ENCODE peak calls at places on chromosomes 3 and 15, in six cellular contexts. One of them, this sample, is unnamed.

GRCh38 chr3:129415830-129416229 is 12.6 kb downstream of the EFCAB12 start:
- DNase-seq in brain microvascular endothelial cell: no peak
- DNase-seq in PC-3: no peak
- DNase-seq in fibroblast of mammary gland: no peak
- DNase-seq in Caco-2: no peak
- DNase-seq in H9: no peak
- DNase-seq in this sample: no peak

GRCh38 chr3:108513961-108514360 is 3.6 kb upstream of the MYH15 start:
- DNase-seq in brain microvascular endothelial cell: peak; percentile 17
- DNase-seq in PC-3: no peak
- DNase-seq in fibroblast of mammary gland: peak; percentile 62
- DNase-seq in Caco-2: no peak
- DNase-seq in H9: no peak
- DNase-seq in this sample: peak; percentile 31

GRCh38 chr3:192637803-192638202 is 89.5 kb downstream of the FGF12 start:
- DNase-seq in brain microvascular endothelial cell: no peak
- DNase-seq in PC-3: no peak
- DNase-seq in fibroblast of mammary gland: no peak
- DNase-seq in Caco-2: no peak
- DNase-seq in H9: no peak
- DNase-seq in this sample: no peak

GRCh38 chr15:77412972-77413371 is 6.9 kb downstream of the PEAK1 start:
- DNase-seq in brain microvascular endothelial cell: no peak
- DNase-seq in PC-3: no peak
- DNase-seq in fibroblast of mammary gland: no peak
- DNase-seq in Caco-2: no peak
- DNase-seq in H9: no peak
- DNase-seq in this sample: no peak

GRCh38 chr15:64635486-64635815 is 139.9 kb downstream of the RBPMS2 start:
- DNase-seq in brain microvascular endothelial cell: peak; percentile 42
- DNase-seq in PC-3: no peak
- DNase-seq in fibroblast of mammary gland: peak; percentile 79
- DNase-seq in Caco-2: peak; percentile 65
- DNase-seq in H9: no peak
- DNase-seq in this sample: peak; percentile 57

GRCh38 chr3:122907471-122907870 is 112.6 kb downstream of the SLC49A4 start:
- DNase-seq in brain microvascular endothelial cell: no peak
- DNase-seq in PC-3: no peak
- DNase-seq in fibroblast of mammary gland: no peak
- DNase-seq in Caco-2: no peak
- DNase-seq in H9: no peak
- DNase-seq in this sample: no peak

GRCh38 chr3:46866720-46867549 is 3.7 kb upstream of the MYL3 start:
- DNase-seq in brain microvascular endothelial cell: peak; percentile 27
- DNase-seq in PC-3: peak; percentile 74
- DNase-seq in fibroblast of mammary gland: peak; percentile 53
- DNase-seq in Caco-2: peak; percentile 80
- DNase-seq in H9: peak; percentile 70
- DNase-seq in this sample: peak; percentile 65

GRCh38 chr3:23712095-23712494 is 93.7 kb upstream of the UBE2E1 start:
- DNase-seq in brain microvascular endothelial cell: no peak
- DNase-seq in PC-3: no peak
- DNase-seq in fibroblast of mammary gland: peak; percentile 32
- DNase-seq in Caco-2: no peak
- DNase-seq in H9: no peak
- DNase-seq in this sample: no peak

GRCh38 chr3:192706272-192706671 is 21.1 kb downstream of the FGF12 start:
- DNase-seq in brain microvascular endothelial cell: no peak
- DNase-seq in PC-3: no peak
- DNase-seq in fibroblast of mammary gland: peak; percentile 40
- DNase-seq in Caco-2: no peak
- DNase-seq in H9: no peak
- DNase-seq in this sample: no peak

GRCh38 chr15:48025118-48025517 is 95.7 kb upstream of the SLC24A5 start:
- DNase-seq in brain microvascular endothelial cell: no peak
- DNase-seq in PC-3: peak; percentile 14
- DNase-seq in fibroblast of mammary gland: peak; percentile 5
- DNase-seq in Caco-2: no peak
- DNase-seq in H9: no peak
- DNase-seq in this sample: peak; percentile 20

GRCh38 chr3:12393894-12394293 is 90.4 kb upstream of the TSEN2 start:
- DNase-seq in brain microvascular endothelial cell: no peak
- DNase-seq in PC-3: peak; percentile 58
- DNase-seq in fibroblast of mammary gland: peak; percentile 97
- DNase-seq in Caco-2: no peak
- DNase-seq in H9: no peak
- DNase-seq in this sample: peak; percentile 92

GRCh38 chr3:186307594-186307993 is 54.4 kb downstream of the DGKG start:
- DNase-seq in brain microvascular endothelial cell: peak; percentile 27
- DNase-seq in PC-3: peak; percentile 59
- DNase-seq in fibroblast of mammary gland: peak; percentile 60
- DNase-seq in Caco-2: peak; percentile 59
- DNase-seq in H9: no peak
- DNase-seq in this sample: peak; percentile 73

GRCh38 chr3:135456182-135456790 is 509.2 kb upstream of the PPP2R3A start:
- DNase-seq in brain microvascular endothelial cell: no peak
- DNase-seq in PC-3: no peak
- DNase-seq in fibroblast of mammary gland: no peak
- DNase-seq in Caco-2: peak; percentile 5
- DNase-seq in H9: peak; percentile 85
- DNase-seq in this sample: no peak

GRCh38 chr3:1103525-1103924 is 10.7 kb downstream of the CNTN6 start:
- DNase-seq in brain microvascular endothelial cell: no peak
- DNase-seq in PC-3: no peak
- DNase-seq in fibroblast of mammary gland: peak; percentile 16
- DNase-seq in Caco-2: no peak
- DNase-seq in H9: no peak
- DNase-seq in this sample: no peak

GRCh38 chr15:95884276-95884675 is 446.2 kb upstream of the NR2F2 start:
- DNase-seq in brain microvascular endothelial cell: no peak
- DNase-seq in PC-3: no peak
- DNase-seq in fibroblast of mammary gland: peak; percentile 70
- DNase-seq in Caco-2: no peak
- DNase-seq in H9: no peak
- DNase-seq in this sample: no peak

GRCh38 chr3:183777016-183777618 is 48.3 kb downstream of the MAP6D1 start:
- DNase-seq in brain microvascular endothelial cell: no peak
- DNase-seq in PC-3: no peak
- DNase-seq in fibroblast of mammary gland: no peak
- DNase-seq in Caco-2: no peak
- DNase-seq in H9: no peak
- DNase-seq in this sample: no peak

GRCh38 chr3:176274161-176274560 is 923.1 kb downstream of the TBL1XR1 start:
- DNase-seq in brain microvascular endothelial cell: no peak
- DNase-seq in PC-3: peak; percentile 55
- DNase-seq in fibroblast of mammary gland: no peak
- DNase-seq in Caco-2: no peak
- DNase-seq in H9: no peak
- DNase-seq in this sample: peak; percentile 45

GRCh38 chr3:30221622-30222021 is 384.8 kb upstream of the TGFBR2 start:
- DNase-seq in brain microvascular endothelial cell: peak; percentile 29
- DNase-seq in PC-3: no peak
- DNase-seq in fibroblast of mammary gland: peak; percentile 56
- DNase-seq in Caco-2: no peak
- DNase-seq in H9: no peak
- DNase-seq in this sample: peak; percentile 11

GRCh38 chr3:185677146-185677829 is 91.2 kb downstream of the SENP2 start:
- DNase-seq in brain microvascular endothelial cell: peak; percentile 77
- DNase-seq in PC-3: peak; percentile 98
- DNase-seq in fibroblast of mammary gland: peak; percentile 86
- DNase-seq in Caco-2: peak; percentile 69
- DNase-seq in H9: no peak
- DNase-seq in this sample: peak; percentile 79

GRCh38 chr3:157785071-157785826 is 282.0 kb upstream of the VEPH1 start:
- DNase-seq in brain microvascular endothelial cell: peak; percentile 86
- DNase-seq in PC-3: peak; percentile 97
- DNase-seq in fibroblast of mammary gland: peak; percentile 95
- DNase-seq in Caco-2: peak; percentile 2
- DNase-seq in H9: peak; percentile 32
- DNase-seq in this sample: peak; percentile 93

GRCh38 chr3:169886671-169887070 is 16.9 kb upstream of the LRRC31 start:
- DNase-seq in brain microvascular endothelial cell: no peak
- DNase-seq in PC-3: no peak
- DNase-seq in fibroblast of mammary gland: peak; percentile 56
- DNase-seq in Caco-2: no peak
- DNase-seq in H9: no peak
- DNase-seq in this sample: peak; percentile 85

GRCh38 chr3:40690696-40691597 is 166.2 kb downstream of the ZNF621 start:
- DNase-seq in brain microvascular endothelial cell: no peak
- DNase-seq in PC-3: no peak
- DNase-seq in fibroblast of mammary gland: peak; percentile 43
- DNase-seq in Caco-2: no peak
- DNase-seq in H9: no peak
- DNase-seq in this sample: peak; percentile 69

GRCh38 chr3:8984512-8984911 is 21.2 kb upstream of the RAD18 start:
- DNase-seq in brain microvascular endothelial cell: no peak
- DNase-seq in PC-3: no peak
- DNase-seq in fibroblast of mammary gland: no peak
- DNase-seq in Caco-2: no peak
- DNase-seq in H9: no peak
- DNase-seq in this sample: no peak

GRCh38 chr3:64327039-64327804 is 102.0 kb upstream of the PRICKLE2 start:
- DNase-seq in brain microvascular endothelial cell: no peak
- DNase-seq in PC-3: no peak
- DNase-seq in fibroblast of mammary gland: peak; percentile 96
- DNase-seq in Caco-2: no peak
- DNase-seq in H9: no peak
- DNase-seq in this sample: no peak

GRCh38 chr15:61661791-61662190 is 398.5 kb downstream of the VPS13C start:
- DNase-seq in brain microvascular endothelial cell: no peak
- DNase-seq in PC-3: no peak
- DNase-seq in fibroblast of mammary gland: peak; percentile 67
- DNase-seq in Caco-2: no peak
- DNase-seq in H9: no peak
- DNase-seq in this sample: no peak

GRCh38 chr15:38217788-38218609 is 34.6 kb upstream of the SPRED1 start:
- DNase-seq in brain microvascular endothelial cell: no peak
- DNase-seq in PC-3: peak; percentile 89
- DNase-seq in fibroblast of mammary gland: peak; percentile 57
- DNase-seq in Caco-2: peak; percentile 24
- DNase-seq in H9: no peak
- DNase-seq in this sample: peak; percentile 92

GRCh38 chr15:63610209-63610841 is 13.1 kb downstream of the FBXL22 start:
- DNase-seq in brain microvascular endothelial cell: peak; percentile 86
- DNase-seq in PC-3: peak; percentile 85
- DNase-seq in fibroblast of mammary gland: peak; percentile 88
- DNase-seq in Caco-2: peak; percentile 76
- DNase-seq in H9: peak; percentile 83
- DNase-seq in this sample: peak; percentile 78

GRCh38 chr15:63611217-63611616 is 14.0 kb downstream of the FBXL22 start:
- DNase-seq in brain microvascular endothelial cell: no peak
- DNase-seq in PC-3: no peak
- DNase-seq in fibroblast of mammary gland: no peak
- DNase-seq in Caco-2: no peak
- DNase-seq in H9: no peak
- DNase-seq in this sample: no peak

GRCh38 chr15:63608989-63609388 is 11.8 kb downstream of the FBXL22 start:
- DNase-seq in brain microvascular endothelial cell: no peak
- DNase-seq in PC-3: no peak
- DNase-seq in fibroblast of mammary gland: no peak
- DNase-seq in Caco-2: no peak
- DNase-seq in H9: no peak
- DNase-seq in this sample: no peak

GRCh38 chr15:63609448-63609847 is 12.3 kb downstream of the FBXL22 start:
- DNase-seq in brain microvascular endothelial cell: no peak
- DNase-seq in PC-3: no peak
- DNase-seq in fibroblast of mammary gland: no peak
- DNase-seq in Caco-2: no peak
- DNase-seq in H9: no peak
- DNase-seq in this sample: no peak

DNA sequence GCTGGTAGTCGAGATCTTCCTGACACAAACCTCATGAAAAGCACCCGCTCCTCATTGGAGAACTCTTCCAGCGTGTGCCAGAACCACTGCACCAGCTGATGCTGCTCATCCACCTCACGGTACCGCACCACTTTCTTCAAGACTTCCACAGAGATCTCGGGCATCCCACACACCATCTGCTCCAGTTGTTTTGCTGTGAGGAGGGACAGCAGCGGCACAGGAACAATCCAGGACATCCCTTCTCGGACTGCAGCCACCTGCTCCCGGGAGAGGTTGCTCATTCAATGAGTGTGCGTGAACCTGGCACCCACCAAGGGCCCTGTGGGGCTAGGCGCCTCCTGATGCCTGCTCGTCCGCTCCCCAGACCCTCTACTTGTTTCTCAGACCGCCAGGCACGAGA is 15.1 kb downstream of the FBXL22 start:
- DNase-seq in brain microvascular endothelial cell: no peak
- DNase-seq in PC-3: no peak
- DNase-seq in fibroblast of mammary gland: no peak
- DNase-seq in Caco-2: no peak
- DNase-seq in H9: no peak
- DNase-seq in this sample: no peak
- TF ChIP-seq CTCF in brain microvascular endothelial cell: no peak
- TF ChIP-seq CTCF in PC-3: no peak
- TF ChIP-seq CTCF in fibroblast of mammary gland: no peak
- TF ChIP-seq CTCF in Caco-2: no peak
- TF ChIP-seq CTCF in H9: no peak
- TF ChIP-seq CTCF in this sample: no peak

DNA sequence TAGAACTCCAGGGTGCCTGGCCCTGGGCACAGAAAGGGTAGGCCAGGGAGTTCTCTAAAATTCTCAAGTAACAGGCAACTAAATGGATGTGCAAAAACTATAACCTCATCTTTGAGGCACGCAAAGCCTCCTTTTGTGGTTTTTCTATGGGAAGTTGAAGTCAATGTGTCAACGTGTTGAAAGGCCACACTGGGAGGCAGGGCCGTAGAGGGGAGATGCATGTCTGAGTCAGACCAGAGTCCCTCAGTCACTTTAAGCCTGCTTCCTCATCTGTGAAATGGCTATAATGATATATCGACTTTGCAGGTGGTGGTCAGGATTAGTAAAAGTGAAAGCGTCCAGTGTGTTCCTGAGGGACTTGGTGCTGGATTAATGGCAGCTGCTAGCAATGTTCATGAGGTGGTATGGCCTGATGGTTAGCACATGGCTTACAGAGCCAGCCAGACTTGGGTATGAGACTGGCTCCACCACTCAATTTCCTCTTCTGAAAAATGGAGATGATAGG is 17.0 kb downstream of the TGM5 start:
- DNase-seq in brain microvascular endothelial cell: peak; percentile 87
- DNase-seq in PC-3: peak; percentile 57
- DNase-seq in fibroblast of mammary gland: peak; percentile 60
- DNase-seq in Caco-2: no peak
- DNase-seq in H9: no peak
- DNase-seq in this sample: peak; percentile 52
- TF ChIP-seq CTCF in brain microvascular endothelial cell: no peak
- TF ChIP-seq CTCF in PC-3: no peak
- TF ChIP-seq CTCF in fibroblast of mammary gland: no peak
- TF ChIP-seq CTCF in Caco-2: no peak
- TF ChIP-seq CTCF in H9: no peak
- TF ChIP-seq CTCF in this sample: no peak

GRCh38 chr3:124786491-124787241 is 56.4 kb downstream of the UMPS start:
- DNase-seq in brain microvascular endothelial cell: no peak
- DNase-seq in PC-3: peak; percentile 68
- DNase-seq in fibroblast of mammary gland: peak; percentile 69
- DNase-seq in Caco-2: no peak
- DNase-seq in H9: no peak
- DNase-seq in this sample: peak; percentile 41
- TF ChIP-seq CTCF in brain microvascular endothelial cell: peak; percentile 23
- TF ChIP-seq CTCF in PC-3: peak; percentile 66
- TF ChIP-seq CTCF in fibroblast of mammary gland: peak; percentile 52
- TF ChIP-seq CTCF in Caco-2: peak; percentile 24
- TF ChIP-seq CTCF in H9: peak; percentile 50
- TF ChIP-seq CTCF in this sample: peak; percentile 38

GRCh38 chr3:172666873-172667694 is 43.8 kb downstream of the NCEH1 start:
- DNase-seq in brain microvascular endothelial cell: peak; percentile 84
- DNase-seq in PC-3: peak; percentile 95
- DNase-seq in fibroblast of mammary gland: peak; percentile 79
- DNase-seq in Caco-2: peak; percentile 84
- DNase-seq in H9: peak; percentile 76
- DNase-seq in this sample: peak; percentile 90

GRCh38 chr3:172666181-172666872 is 44.5 kb downstream of the NCEH1 start:
- DNase-seq in brain microvascular endothelial cell: no peak
- DNase-seq in PC-3: no peak
- DNase-seq in fibroblast of mammary gland: no peak
- DNase-seq in Caco-2: no peak
- DNase-seq in H9: no peak
- DNase-seq in this sample: peak; percentile 35
- TF ChIP-seq CTCF in brain microvascular endothelial cell: peak; percentile 58
- TF ChIP-seq CTCF in PC-3: no peak
- TF ChIP-seq CTCF in fibroblast of mammary gland: peak; percentile 5
- TF ChIP-seq CTCF in Caco-2: no peak
- TF ChIP-seq CTCF in H9: no peak
- TF ChIP-seq CTCF in this sample: no peak